ENCODE peak calls at places on chromosomes 3 and 15, in five cellular contexts. One of them, this sample, is unnamed.

GRCh38 chr15:82393671-82394070 is 35.9 kb upstream of the GOLGA6L9 start:
- DNase-seq in WTC11: no peak
- DNase-seq in epithelial cell of esophagus: no peak
- DNase-seq in GM10248: no peak
- DNase-seq in A549: no peak
- DNase-seq in this sample: no peak

GRCh38 chr3:53493618-53493996 is 804 bp upstream of the CACNA1D start:
- DNase-seq in WTC11: no peak
- DNase-seq in epithelial cell of esophagus: no peak
- DNase-seq in GM10248: no peak
- DNase-seq in A549: no peak
- DNase-seq in this sample: no peak

GRCh38 chr15:71051539-71051938 is 63.7 kb upstream of the THSD4 start:
- DNase-seq in WTC11: no peak
- DNase-seq in epithelial cell of esophagus: peak
- DNase-seq in GM10248: no peak
- DNase-seq in A549: no peak
- DNase-seq in this sample: no peak

GRCh38 chr3:163071684-163072083 is 1575.1 kb downstream of the OTOL1 start:
- DNase-seq in WTC11: no peak
- DNase-seq in epithelial cell of esophagus: peak
- DNase-seq in GM10248: no peak
- DNase-seq in A549: no peak
- DNase-seq in this sample: no peak

GRCh38 chr15:31202953-31203352 is 101.4 kb upstream of the TRPM1 start:
- DNase-seq in WTC11: no peak
- DNase-seq in epithelial cell of esophagus: no peak
- DNase-seq in GM10248: no peak
- DNase-seq in A549: no peak
- DNase-seq in this sample: peak

GRCh38 chr3:2098398-2099027 is at the start of gene CNTN4:
- DNase-seq in WTC11: no peak
- DNase-seq in epithelial cell of esophagus: peak
- DNase-seq in GM10248: peak
- DNase-seq in A549: peak
- DNase-seq in this sample: peak

GRCh38 chr15:32838820-32839219 is 121.0 kb downstream of the GREM1 start:
- DNase-seq in WTC11: no peak
- DNase-seq in epithelial cell of esophagus: peak
- DNase-seq in GM10248: no peak
- DNase-seq in A549: peak
- DNase-seq in this sample: no peak

GRCh38 chr3:172591876-172592771 is 68.9 kb upstream of the TNFSF10 start:
- DNase-seq in WTC11: no peak
- DNase-seq in epithelial cell of esophagus: no peak
- DNase-seq in GM10248: peak
- DNase-seq in A549: no peak
- DNase-seq in this sample: peak

GRCh38 chr15:27241942-27242341 is 271.0 kb downstream of the GABRG3 start:
- DNase-seq in WTC11: no peak
- DNase-seq in epithelial cell of esophagus: peak
- DNase-seq in GM10248: no peak
- DNase-seq in A549: peak
- DNase-seq in this sample: no peak

GRCh38 chr15:101765772-101766456 is 37.4 kb upstream of the OR4F6 start:
- DNase-seq in WTC11: no peak
- DNase-seq in epithelial cell of esophagus: no peak
- DNase-seq in GM10248: no peak
- DNase-seq in A549: no peak
- DNase-seq in this sample: no peak

GRCh38 chr15:83446904-83447708 is at the start of gene SH3GL3:
- DNase-seq in WTC11: peak
- DNase-seq in epithelial cell of esophagus: peak
- DNase-seq in GM10248: no peak
- DNase-seq in A549: peak
- DNase-seq in this sample: peak

GRCh38 chr3:24493951-24494615 is 567 bp downstream of the THRB start:
- DNase-seq in WTC11: peak
- DNase-seq in epithelial cell of esophagus: peak
- DNase-seq in GM10248: no peak
- DNase-seq in A549: peak
- DNase-seq in this sample: no peak
- TF ChIP-seq CTCF in WTC11: no peak
- TF ChIP-seq CTCF in epithelial cell of esophagus: peak
- TF ChIP-seq CTCF in GM10248: no peak
- TF ChIP-seq CTCF in A549: no peak
- TF ChIP-seq CTCF in this sample: no peak

GRCh38 chr3:46695177-46695961 is 1.9 kb upstream of the ALS2CL start:
- DNase-seq in WTC11: peak
- DNase-seq in epithelial cell of esophagus: peak
- DNase-seq in GM10248: peak
- DNase-seq in A549: peak
- DNase-seq in this sample: peak
- TF ChIP-seq CTCF in WTC11: peak
- TF ChIP-seq CTCF in epithelial cell of esophagus: peak
- TF ChIP-seq CTCF in GM10248: peak
- TF ChIP-seq CTCF in A549: peak
- TF ChIP-seq CTCF in this sample: peak

GRCh38 chr15:75662823-75663519 is 15.3 kb downstream of the SNX33 start:
- DNase-seq in WTC11: no peak
- DNase-seq in epithelial cell of esophagus: no peak
- DNase-seq in GM10248: no peak
- DNase-seq in A549: no peak
- DNase-seq in this sample: no peak

GRCh38 chr15:75659928-75660645 is 12.4 kb downstream of the SNX33 start:
- DNase-seq in WTC11: no peak
- DNase-seq in epithelial cell of esophagus: no peak
- DNase-seq in GM10248: no peak
- DNase-seq in A549: no peak
- DNase-seq in this sample: no peak

GRCh38 chr15:75661779-75662140 is 14.0 kb downstream of the SNX33 start:
- DNase-seq in WTC11: no peak
- DNase-seq in epithelial cell of esophagus: no peak
- DNase-seq in GM10248: no peak
- DNase-seq in A549: no peak
- DNase-seq in this sample: no peak

GRCh38 chr15:75659141-75659771 is 11.5 kb downstream of the SNX33 start:
- DNase-seq in WTC11: no peak
- DNase-seq in epithelial cell of esophagus: no peak
- DNase-seq in GM10248: no peak
- DNase-seq in A549: no peak
- DNase-seq in this sample: no peak

GRCh38 chr15:75661041-75661778 is 13.5 kb downstream of the SNX33 start:
- DNase-seq in WTC11: peak
- DNase-seq in epithelial cell of esophagus: peak
- DNase-seq in GM10248: no peak
- DNase-seq in A549: peak
- DNase-seq in this sample: no peak
- TF ChIP-seq CTCF in WTC11: no peak
- TF ChIP-seq CTCF in epithelial cell of esophagus: no peak
- TF ChIP-seq CTCF in GM10248: no peak
- TF ChIP-seq CTCF in A549: no peak
- TF ChIP-seq CTCF in this sample: no peak

DNA sequence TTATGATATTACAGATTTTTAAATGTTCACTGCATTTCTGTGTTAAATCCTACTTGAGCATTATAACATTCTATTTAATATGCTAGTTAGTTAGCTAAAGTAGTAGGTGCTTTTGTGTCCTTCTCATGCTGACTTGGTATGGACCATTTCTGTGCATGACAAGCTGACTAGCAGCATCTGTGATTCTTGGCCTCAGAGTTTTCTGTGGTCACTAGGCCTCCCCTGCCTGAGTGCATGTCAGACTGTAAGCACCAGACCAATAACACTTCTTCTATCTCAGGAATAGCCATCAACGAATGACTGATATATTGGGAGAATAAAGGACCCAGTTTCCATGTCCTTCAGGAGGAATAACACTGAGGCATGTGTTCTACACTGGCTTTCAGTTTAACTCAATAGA is 22.6 kb upstream of the SLC7A14 start:
- DNase-seq in WTC11: no peak
- DNase-seq in epithelial cell of esophagus: no peak
- DNase-seq in GM10248: no peak
- DNase-seq in A549: no peak
- DNase-seq in this sample: no peak
- TF ChIP-seq CTCF in WTC11: no peak
- TF ChIP-seq CTCF in epithelial cell of esophagus: no peak
- TF ChIP-seq CTCF in GM10248: no peak
- TF ChIP-seq CTCF in A549: no peak
- TF ChIP-seq CTCF in this sample: no peak

GRCh38 chr15:41559489-41560177 is 621 bp downstream of the TYRO3 start:
- DNase-seq in WTC11: no peak
- DNase-seq in epithelial cell of esophagus: no peak
- DNase-seq in GM10248: no peak
- DNase-seq in A549: no peak
- DNase-seq in this sample: no peak

GRCh38 chr15:41561104-41561776 is 2.2 kb downstream of the TYRO3 start:
- DNase-seq in WTC11: no peak
- DNase-seq in epithelial cell of esophagus: no peak
- DNase-seq in GM10248: no peak
- DNase-seq in A549: no peak
- DNase-seq in this sample: no peak

GRCh38 chr15:41562784-41563198 is 3.8 kb downstream of the TYRO3 start:
- DNase-seq in WTC11: no peak
- DNase-seq in epithelial cell of esophagus: no peak
- DNase-seq in GM10248: no peak
- DNase-seq in A549: no peak
- DNase-seq in this sample: no peak

GRCh38 chr15:41562258-41562657 is 3.2 kb downstream of the TYRO3 start:
- DNase-seq in WTC11: no peak
- DNase-seq in epithelial cell of esophagus: no peak
- DNase-seq in GM10248: no peak
- DNase-seq in A549: no peak
- DNase-seq in this sample: no peak

DNA sequence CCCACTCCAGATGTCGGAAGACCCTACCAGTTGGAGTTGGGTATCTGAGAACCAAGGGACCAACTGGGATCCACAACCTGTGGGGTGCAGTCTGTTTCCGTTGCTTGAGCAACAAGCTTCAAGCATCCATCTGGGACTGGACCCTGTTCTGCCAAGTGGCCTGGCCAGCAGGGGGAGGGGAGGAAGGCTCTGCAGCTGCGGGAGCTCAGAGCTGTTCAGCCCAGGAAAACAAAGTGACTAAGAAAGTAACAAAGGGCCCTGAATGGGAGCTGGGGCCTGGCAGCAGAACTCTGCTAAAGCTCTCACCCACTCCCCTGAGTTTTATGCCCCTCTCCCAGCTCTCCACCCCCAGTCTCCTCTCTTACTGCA is 2.7 kb downstream of the TYRO3 start:
- DNase-seq in WTC11: peak
- DNase-seq in epithelial cell of esophagus: no peak
- DNase-seq in GM10248: no peak
- DNase-seq in A549: no peak
- DNase-seq in this sample: no peak
- TF ChIP-seq CTCF in WTC11: no peak
- TF ChIP-seq CTCF in epithelial cell of esophagus: no peak
- TF ChIP-seq CTCF in GM10248: no peak
- TF ChIP-seq CTCF in A549: no peak
- TF ChIP-seq CTCF in this sample: no peak

GRCh38 chr15:99384992-99385669 is 133.8 kb downstream of the LRRC28 start:
- DNase-seq in WTC11: peak
- DNase-seq in epithelial cell of esophagus: no peak
- DNase-seq in GM10248: no peak
- DNase-seq in A549: no peak
- DNase-seq in this sample: peak
- TF ChIP-seq CTCF in WTC11: no peak
- TF ChIP-seq CTCF in epithelial cell of esophagus: peak
- TF ChIP-seq CTCF in GM10248: no peak
- TF ChIP-seq CTCF in A549: no peak
- TF ChIP-seq CTCF in this sample: no peak

GRCh38 chr3:139574026-139574947 is 34.7 kb upstream of the RBP1 start:
- DNase-seq in WTC11: no peak
- DNase-seq in epithelial cell of esophagus: no peak
- DNase-seq in GM10248: no peak
- DNase-seq in A549: no peak
- DNase-seq in this sample: no peak
- TF ChIP-seq CTCF in WTC11: no peak
- TF ChIP-seq CTCF in epithelial cell of esophagus: no peak
- TF ChIP-seq CTCF in GM10248: no peak
- TF ChIP-seq CTCF in A549: no peak
- TF ChIP-seq CTCF in this sample: no peak

DNA sequence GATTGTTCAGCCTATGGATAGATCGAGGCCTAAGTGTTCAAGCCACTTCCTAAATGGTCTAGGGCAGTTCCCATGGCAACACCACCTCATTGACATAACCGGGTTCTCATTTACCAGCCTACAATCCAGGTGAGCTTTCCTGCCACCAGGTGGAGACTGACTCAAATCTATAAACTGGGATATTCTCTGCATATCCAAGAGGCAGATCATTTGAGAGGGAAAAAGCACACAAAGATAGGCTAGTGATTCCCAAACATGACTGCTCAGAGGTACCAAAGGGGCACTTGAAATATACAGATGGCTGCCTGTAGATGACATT is 141.3 kb upstream of the PROK2 start:
- DNase-seq in WTC11: peak
- DNase-seq in epithelial cell of esophagus: peak
- DNase-seq in GM10248: peak
- DNase-seq in A549: peak
- DNase-seq in this sample: peak
- TF ChIP-seq CTCF in WTC11: peak
- TF ChIP-seq CTCF in epithelial cell of esophagus: peak
- TF ChIP-seq CTCF in GM10248: peak
- TF ChIP-seq CTCF in A549: peak
- TF ChIP-seq CTCF in this sample: no peak

This sample was measured in activated CD8-positive, alpha-beta T cell treated with anti-CD3 and anti-CD28 coated beads for 36 hours.